ENCODE peak calls at places on chromosomes 12 and 14, in six cellular contexts. W is HTR-8/SVneo; R is iPS DF 19.7; A is stimulated activated CD4-positive, alpha-beta T cell treated with anti-CD3 and anti-CD28 coated beads, Interleukin-12 subunit alpha, Interleukin-12 subunit beta, amount 100 ng/mL, for 24 hours; M is NCI-H345; H is dermis microvascular lymphatic vessel endothelial cell. C is an unnamed sample.

GRCh38 chr12:121992059-121992879 is 29.4 kb upstream of the BCL7A start:
- DNase-seq in W (peak), R (no peak), A (peak), M (no peak), H (peak), C (no peak)

GRCh38 chr12:6197996-6198395 is 2.2 kb upstream of the CD9 start:
- DNase-seq in W (no peak), R (no peak), A (no peak), M (no peak), H (no peak), C (no peak)

GRCh38 chr14:24289649-24290283 is 9.8 kb downstream of the DHRS1 start:
- DNase-seq in W (no peak), R (no peak), A (peak), M (no peak), H (no peak), C (no peak)

GRCh38 chr12:124992874-124993567 is 424 bp upstream of the BRI3BP start:
- DNase-seq in W (peak), R (peak), A (peak), M (peak), H (peak), C (no peak)

GRCh38 chr12:45725631-45726593 is 3.6 kb upstream of the ARID2 start:
- DNase-seq in W (peak), R (no peak), A (no peak), M (peak), H (peak), C (no peak)

GRCh38 chr12:44874981-44875416 is 1.1 kb downstream of the NELL2 start:
- DNase-seq in W (no peak), R (no peak), A (no peak), M (no peak), H (no peak), C (no peak)

GRCh38 chr12:79444089-79444488 is 246.7 kb downstream of the PAWR start:
- DNase-seq in W (no peak), R (no peak), A (no peak), M (no peak), H (peak), C (no peak)

GRCh38 chr14:44428239-44428924 is 78.7 kb downstream of the FSCB start:
- DNase-seq in W (no peak), R (no peak), A (no peak), M (no peak), H (no peak), C (no peak)

GRCh38 chr12:84676787-84677186 is 235.8 kb downstream of the SLC6A15 start:
- DNase-seq in W (no peak), R (no peak), A (no peak), M (no peak), H (no peak), C (no peak)

GRCh38 chr14:31961881-31962280 is 115.2 kb upstream of the ARHGAP5 start:
- DNase-seq in W (no peak), R (no peak), A (no peak), M (no peak), H (no peak), C (no peak)

GRCh38 chr12:109598428-109598854 is 24.8 kb downstream of the MVK start:
- DNase-seq in W (no peak), R (no peak), A (no peak), M (no peak), H (no peak), C (no peak)

GRCh38 chr12:117897379-117898161 is 71.2 kb downstream of the KSR2 start:
- DNase-seq in W (no peak), R (no peak), A (no peak), M (no peak), H (no peak), C (no peak)

GRCh38 chr12:106226884-106227640 is 20.8 kb downstream of the CKAP4 start:
- DNase-seq in W (peak), R (no peak), A (no peak), M (peak), H (peak), C (no peak)

GRCh38 chr14:77991128-77991772 is 178.9 kb upstream of the NRXN3 start:
- DNase-seq in W (no peak), R (no peak), A (no peak), M (no peak), H (no peak), C (no peak)

GRCh38 chr14:101603096-101603495 is 41.8 kb downstream of the DIO3 start:
- DNase-seq in W (no peak), R (no peak), A (no peak), M (no peak), H (no peak), C (no peak)

GRCh38 chr14:104227806-104228205 is 89.4 kb downstream of the KIF26A start:
- DNase-seq in W (no peak), R (no peak), A (no peak), M (no peak), H (no peak), C (no peak)

GRCh38 chr14:50821471-50822464 is 9.2 kb downstream of the NIN start:
- DNase-seq in W (no peak), R (no peak), A (no peak), M (no peak), H (no peak), C (no peak)

GRCh38 chr12:34397591-34398365 is 375.5 kb downstream of the ALG10 start:
- DNase-seq in W (no peak), R (no peak), A (no peak), M (no peak), H (no peak), C (peak)

GRCh38 chr14:88191605-88192004 is 131.5 kb downstream of the KCNK10 start:
- DNase-seq in W (no peak), R (no peak), A (no peak), M (no peak), H (no peak), C (no peak)

GRCh38 chr12:188910-189621 is 24.9 kb downstream of the SLC6A12 start:
- DNase-seq in W (peak), R (no peak), A (peak), M (peak), H (peak), C (no peak)

GRCh38 chr12:27635349-27635972 is 60.8 kb upstream of the REP15 start:
- DNase-seq in W (peak), R (no peak), A (no peak), M (peak), H (peak), C (no peak)

GRCh38 chr12:123601602-123602489 is at the start of gene DDX55:
- DNase-seq in W (peak), R (no peak), A (peak), M (peak), H (peak), C (peak)

GRCh38 chr14:100541621-100542560 is 45.3 kb downstream of the BEGAIN start:
- DNase-seq in W (no peak), R (no peak), A (no peak), M (no peak), H (no peak), C (peak)

GRCh38 chr12:17076335-17076734 is 470.4 kb upstream of the LMO3 start:
- DNase-seq in W (no peak), R (no peak), A (no peak), M (peak), H (no peak), C (no peak)

GRCh38 chr14:78356406-78356805 is 186.2 kb downstream of the NRXN3 start:
- DNase-seq in W (no peak), R (no peak), A (no peak), M (no peak), H (no peak), C (no peak)

GRCh38 chr12:127509066-127509778 is 757.7 kb upstream of the TMEM132C start:
- DNase-seq in W (no peak), R (no peak), A (no peak), M (no peak), H (no peak), C (no peak)

GRCh38 chr12:40557980-40558379 is 134.3 kb upstream of the CNTN1 start:
- DNase-seq in W (no peak), R (no peak), A (no peak), M (no peak), H (no peak), C (no peak)

GRCh38 chr14:94098359-94098758 is 12.2 kb upstream of the IFI27 start:
- DNase-seq in W (no peak), R (no peak), A (no peak), M (no peak), H (no peak), C (no peak)

GRCh38 chr12:46933947-46934346 is 108.2 kb upstream of the SLC38A4 start:
- DNase-seq in W (peak), R (peak), A (no peak), M (no peak), H (peak), C (no peak)

GRCh38 chr12:117484901-117485300 is 123.5 kb upstream of the NOS1 start:
- DNase-seq in W (no peak), R (no peak), A (no peak), M (no peak), H (no peak), C (no peak)

GRCh38 chr12:57477710-57478681 is 1.7 kb downstream of the ARHGAP9 start:
- DNase-seq in W (no peak), R (no peak), A (no peak), M (no peak), H (no peak), C (no peak)

GRCh38 chr12:106138279-106138645 is 492 bp downstream of the NUAK1 start:
- DNase-seq in W (no peak), R (no peak), A (no peak), M (peak), H (no peak), C (no peak)

GRCh38 chr14:83992857-83993256 is 1537.1 kb upstream of the FLRT2 start:
- DNase-seq in W (no peak), R (no peak), A (no peak), M (no peak), H (no peak), C (no peak)

GRCh38 chr12:96807741-96808140 is 99.3 kb upstream of the NEDD1 start:
- DNase-seq in W (no peak), R (no peak), A (no peak), M (no peak), H (no peak), C (no peak)

GRCh38 chr14:92386637-92387036 is 63.7 kb downstream of the SLC24A4 start:
- DNase-seq in W (no peak), R (no peak), A (no peak), M (no peak), H (no peak), C (no peak)

GRCh38 chr14:91519239-91520036 is 9.3 kb upstream of the PPP4R3A start:
- DNase-seq in W (no peak), R (no peak), A (no peak), M (no peak), H (no peak), C (no peak)

GRCh38 chr14:25136811-25137210 is 86.9 kb upstream of the STXBP6 start:
- DNase-seq in W (no peak), R (no peak), A (no peak), M (no peak), H (no peak), C (no peak)

GRCh38 chr14:104247336-104248202 is 109.2 kb downstream of the KIF26A start:
- DNase-seq in W (no peak), R (no peak), A (no peak), M (no peak), H (no peak), C (no peak)